ENCODE peak calls at places on chromosomes 2 and 18, in seven cellular contexts. D, U, J, F, P, W and G are unnamed samples. For H3K27me3, the result is how much of the 10 kb centered on the place peaks cover.

GRCh38 chr2:124978597-124978996 is 953.5 kb downstream of the CNTNAP5 start:
- DNase-seq in P (no peak), F (no peak), U (no peak), W (no peak), J (no peak), D (no peak), G (no peak)

GRCh38 chr2:170966648-170967396 is 37.8 kb downstream of the GORASP2 start:
- DNase-seq in P (no peak), J (no peak), U (no peak), W (no peak), F (no peak), D (no peak), G (no peak)

GRCh38 chr2:219643788-219644398 is 16.5 kb downstream of the SLC4A3 start:
- DNase-seq in J (no peak), F (no peak), U (no peak), D (no peak), P (peak), W (no peak), G (no peak)

GRCh38 chr2:68318686-68319396 is 908 bp downstream of the CNRIP1 start:
- DNase-seq in U (peak), P (peak), W (peak), D (peak), J (no peak), F (no peak), G (no peak)

GRCh38 chr18:9631814-9632496 is 17.6 kb upstream of the PPP4R1 start:
- DNase-seq in P (peak), J (peak), D (no peak), F (peak), U (peak), W (peak), G (peak)

GRCh38 chr18:31497711-31498449 is at the start of gene DSG2:
- DNase-seq in J (no peak), U (peak), W (peak), P (no peak), F (peak), D (peak), G (peak)

GRCh38 chr2:180583441-180584140 is 396.8 kb upstream of the UBE2E3 start:
- DNase-seq in W (no peak), J (no peak), F (no peak), P (no peak), D (no peak), U (no peak), G (no peak)

GRCh38 chr2:232349946-232350635 is 28.5 kb upstream of the ALPP start:
- DNase-seq in U (no peak), W (no peak), F (no peak), J (no peak), P (no peak), D (no peak), G (no peak)

GRCh38 chr18:3350566-3351527 is 88.9 kb downstream of the MYL12B start:
- DNase-seq in J (no peak), W (peak), F (peak), U (peak), D (no peak), P (no peak), G (peak)

GRCh38 chr2:20080839-20081348 is 29.5 kb upstream of the LAPTM4A start:
- DNase-seq in F (no peak), J (no peak), D (no peak), W (no peak), U (no peak), P (peak), G (no peak)

GRCh38 chr2:30612371-30612770 is 165.3 kb downstream of the LCLAT1 start:
- DNase-seq in P (no peak), U (peak), W (no peak), J (no peak), F (no peak), D (no peak), G (no peak)

GRCh38 chr18:10249270-10249669 is 205.2 kb upstream of the APCDD1 start:
- DNase-seq in P (no peak), U (no peak), D (no peak), J (no peak), W (no peak), F (no peak), G (no peak)

GRCh38 chr2:238256594-238257104 is 16.8 kb upstream of the HES6 start:
- DNase-seq in D (peak), W (peak), F (peak), P (no peak), J (peak), U (peak), G (peak)

GRCh38 chr2:149388120-149388816 is 57.9 kb downstream of the LYPD6 start:
- DNase-seq in D (no peak), U (no peak), F (no peak), W (no peak), P (no peak), J (no peak), G (no peak)

GRCh38 chr2:238264072-238264460 is 24.2 kb upstream of the HES6 start:
- DNase-seq in D (no peak), J (no peak), F (no peak), W (no peak), P (no peak), U (no peak), G (no peak)

GRCh38 chr2:205889073-205889472 is 196.9 kb downstream of the INO80D start:
- DNase-seq in P (no peak), D (no peak), U (peak), W (peak), J (no peak), F (peak), G (peak)

GRCh38 chr2:885230-886071 is 65.2 kb upstream of the SNTG2 start:
- DNase-seq in W (no peak), D (no peak), P (peak), F (no peak), J (no peak), U (no peak), G (no peak)

GRCh38 chr2:166411473-166412230 is 35.9 kb upstream of the SCN9A start:
- DNase-seq in U (peak), W (peak), J (no peak), D (no peak), P (no peak), F (peak), G (peak)

GRCh38 chr2:184154438-184154837 is 443.9 kb upstream of the ZNF804A start:
- DNase-seq in D (no peak), F (peak), J (no peak), U (peak), P (no peak), W (peak), G (peak)

GRCh38 chr2:237697586-237698337 is 70.4 kb downstream of the LRRFIP1 start:
- DNase-seq in W (no peak), U (peak), D (no peak), F (peak), J (no peak), P (peak), G (peak)

GRCh38 chr2:240997856-240998705 is at the start of gene SNED1:
- DNase-seq in W (peak), D (peak), F (peak), U (peak), J (peak), P (peak), G (peak)

GRCh38 chr18:62925031-62925688 is 209.8 kb downstream of the PHLPP1 start:
- DNase-seq in U (peak), W (peak), J (no peak), D (no peak), F (peak), P (no peak), G (peak)

GRCh38 chr2:39837856-39838453 is 58.9 kb upstream of the THUMPD2 start:
- DNase-seq in U (peak), J (no peak), D (no peak), F (peak), P (no peak), W (peak), G (peak)

GRCh38 chr2:96556441-96557330 is 20.1 kb downstream of the ARID5A start:
- DNase-seq in D (no peak), W (peak), P (peak), U (peak), J (no peak), F (peak), G (peak)

GRCh38 chr2:113156278-113157107 is 17.3 kb upstream of the PSD4 start:
- DNase-seq in D (no peak), U (no peak), F (no peak), J (no peak), W (no peak), P (no peak), G (peak)

GRCh38 chr18:34929336-34929780 is 111.9 kb upstream of the MAPRE2 start:
- DNase-seq in J (peak), F (peak), U (peak), W (peak), P (no peak), D (no peak), G (peak)

GRCh38 chr18:13218376-13219011 is at the start of gene LDLRAD4:
- DNase-seq in D (peak), P (peak), F (no peak), J (no peak), W (no peak), U (peak), G (no peak)

GRCh38 chr2:159998236-159998635 is 64.2 kb downstream of the PLA2R1 start:
- DNase-seq in D (no peak), U (peak), P (no peak), W (no peak), F (peak), J (no peak), G (no peak)

GRCh38 chr2:238706673-238707072 is 141.2 kb upstream of the TWIST2 start:
- DNase-seq in D (no peak), W (no peak), U (no peak), P (no peak), F (no peak), J (no peak), G (no peak)

GRCh38 chr2:16708173-16708572 is 42.5 kb upstream of the CYRIA start:
- DNase-seq in U (no peak), D (no peak), J (no peak), F (no peak), P (no peak), W (no peak), G (no peak)

GRCh38 chr2:240619506-240620148 is 5.7 kb upstream of the GPR35 start:
- DNase-seq in F (no peak), P (no peak), W (no peak), D (peak), J (no peak), U (no peak), G (peak)

GRCh38 chr18:60162390-60162789 is 210.2 kb downstream of the MC4R start:
- DNase-seq in F (no peak), D (no peak), P (no peak), W (no peak), U (no peak), J (no peak), G (no peak)

GRCh38 chr2:21372654-21373053 is 248.9 kb downstream of the TDRD15 start:
- DNase-seq in F (no peak), W (peak), J (no peak), P (no peak), D (no peak), U (no peak), G (peak)

GRCh38 chr2:138496096-138496651 is 5.4 kb upstream of the SPOPL start:
- DNase-seq in P (no peak), F (no peak), J (no peak), D (no peak), U (no peak), W (no peak), G (no peak)

GRCh38 chr2:226754821-226755536 is 44.6 kb downstream of the IRS1 start:
- DNase-seq in W (no peak), F (no peak), P (no peak), D (no peak), J (no peak), U (no peak), G (no peak)

DNA sequence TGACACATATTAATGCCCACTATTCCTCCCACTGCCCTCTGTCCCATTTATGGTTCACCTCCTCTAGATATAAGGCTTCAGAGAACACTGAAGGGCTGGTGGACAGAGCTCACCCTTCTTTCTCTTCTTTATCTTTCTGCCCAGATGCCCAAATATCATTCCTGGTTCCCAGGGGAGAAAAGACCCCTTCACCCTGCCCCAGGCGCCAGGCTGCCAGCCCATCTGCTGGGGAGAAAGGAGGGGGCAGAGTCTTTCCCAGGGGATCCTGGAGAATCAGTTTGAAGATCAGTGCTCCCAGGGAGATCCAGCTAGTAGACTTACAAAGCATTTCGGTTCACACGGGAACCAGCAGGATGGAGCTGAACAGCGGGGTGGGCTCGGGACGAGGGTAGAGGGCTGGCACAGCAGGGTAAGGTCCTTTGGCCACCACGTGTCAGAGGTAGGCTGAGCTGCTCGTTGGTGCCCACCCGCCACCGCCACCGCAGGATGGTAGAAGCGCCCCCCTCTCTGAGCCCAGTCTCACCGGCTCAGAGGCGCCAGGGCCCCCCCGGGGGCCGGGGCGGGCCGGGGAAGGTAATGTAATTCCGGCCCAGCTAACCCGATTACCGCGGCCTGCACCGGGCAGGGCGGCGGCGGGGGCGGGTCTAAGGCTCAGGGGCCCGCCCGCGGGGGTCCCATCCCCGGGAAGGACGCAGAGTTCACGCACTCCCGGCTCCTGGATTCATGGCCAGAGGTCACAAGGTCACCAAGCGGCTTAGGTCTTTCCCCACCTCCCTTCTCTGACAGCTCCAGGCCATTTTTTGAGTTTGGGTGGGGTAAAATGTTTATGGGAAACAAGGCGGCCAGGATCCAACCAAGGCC is 1.3 kb upstream of the TLX2 start:
- DNase-seq in J (no peak), P (no peak), F (no peak), D (no peak), U (no peak), W (no peak), G (no peak)
- H3K27me3 ChIP-seq in J (under half), P (under half), F (half or more), D (half or more), U (half or more), W (under half), G (under half)

GRCh38 chr2:130251865-130252620 is 53.8 kb upstream of the TUBA3E start:
- DNase-seq in D (no peak), W (no peak), P (no peak), J (no peak), U (no peak), F (no peak), G (no peak)
- H3K27me3 ChIP-seq in D (half or more), W (under half), P (under half), J (under half), U (under half), F (under half), G (under half)

DNA sequence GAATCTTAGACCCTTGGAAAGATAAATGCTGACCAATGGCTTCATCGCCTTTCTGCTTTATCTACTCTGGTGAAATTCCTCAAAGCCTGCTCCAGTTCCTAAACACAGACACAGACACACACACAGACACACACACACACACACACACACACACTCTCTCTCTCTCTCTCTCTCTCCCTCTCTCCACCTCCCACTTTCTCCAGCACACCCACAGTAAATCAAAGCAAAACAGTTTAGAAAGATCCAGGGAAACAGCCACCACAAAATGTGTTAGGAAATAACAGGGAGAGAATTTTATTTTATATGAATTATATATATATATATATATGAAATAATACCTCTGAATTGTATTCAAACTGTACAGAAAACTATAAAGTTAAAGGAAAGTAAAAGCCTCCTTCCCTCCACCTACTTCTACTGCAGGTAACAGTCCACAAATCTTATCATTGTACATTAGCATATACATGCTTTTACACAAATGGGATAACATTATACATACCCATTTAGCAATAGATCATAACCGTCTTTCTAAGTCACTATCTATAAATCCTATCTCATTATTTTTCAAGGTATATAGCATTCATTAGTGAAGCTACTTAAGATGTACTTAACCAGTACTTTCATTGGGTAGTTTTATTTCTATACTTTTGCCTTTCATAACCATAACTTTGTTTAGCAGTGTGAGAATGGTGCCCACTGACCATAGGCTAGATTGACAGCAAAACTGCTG is 38.5 kb downstream of the MREG start:
- DNase-seq in J (no peak), D (no peak), F (no peak), U (no peak), W (no peak), P (no peak), G (no peak)
- H3K27me3 ChIP-seq in J (under half), D (under half), F (under half), U (under half), W (under half), P (under half), G (under half)

GRCh38 chr18:75206637-75207297 is 2.2 kb downstream of the PTGR3 start:
- DNase-seq in D (no peak), W (no peak), J (no peak), U (no peak), P (no peak), F (no peak), G (no peak)

GRCh38 chr18:75207298-75208054 is 1.5 kb downstream of the PTGR3 start:
- DNase-seq in D (no peak), J (no peak), F (peak), W (peak), U (peak), P (no peak), G (peak)

GRCh38 chr18:75204978-75205759 is 3.8 kb downstream of the PTGR3 start:
- DNase-seq in W (no peak), J (no peak), D (no peak), U (no peak), F (no peak), P (no peak), G (no peak)

GRCh38 chr18:75204262-75204977 is 4.5 kb downstream of the PTGR3 start:
- DNase-seq in J (no peak), U (peak), P (no peak), F (peak), D (peak), W (no peak), G (no peak)

GRCh38 chr18:75205760-75206109 is 3.2 kb downstream of the PTGR3 start:
- DNase-seq in F (no peak), D (no peak), U (no peak), P (no peak), J (no peak), W (no peak), G (no peak)
- H3K27me3 ChIP-seq in F (under half), D (under half), U (under half), P (under half), J (under half), W (under half), G (under half)

DNA sequence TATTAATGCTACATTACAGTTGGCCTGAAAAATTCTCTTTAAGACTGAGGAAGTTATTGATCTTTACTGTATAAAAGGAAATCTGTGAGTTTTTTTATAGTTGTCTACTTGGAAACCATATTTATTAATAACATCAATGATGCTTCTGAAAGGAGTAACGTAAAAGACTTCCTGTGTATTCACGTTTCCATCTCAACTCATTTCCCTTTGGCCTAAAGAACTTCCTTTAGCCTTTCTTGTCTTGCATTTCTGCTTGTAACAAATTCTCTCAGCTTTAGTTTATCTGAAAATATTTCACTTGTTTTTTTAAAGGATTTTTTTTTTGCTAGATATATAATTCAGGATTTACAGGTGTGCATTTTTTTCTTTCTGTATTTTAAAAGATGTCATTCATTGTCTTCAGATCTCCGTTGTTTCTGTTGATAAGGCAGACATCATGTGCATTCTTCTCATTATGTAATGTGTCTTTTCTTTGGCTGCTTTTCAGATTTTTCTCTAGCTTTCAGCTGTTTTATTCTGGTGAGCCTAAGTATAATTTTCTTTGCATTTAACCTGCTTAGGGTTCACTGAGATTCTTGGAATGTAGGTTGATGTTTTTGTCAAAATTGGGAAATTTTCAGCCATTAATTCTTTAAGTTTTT is 159.0 kb upstream of the DAPL1 start:
- DNase-seq in F (no peak), W (no peak), D (no peak), J (no peak), U (no peak), P (no peak), G (no peak)
- H3K27me3 ChIP-seq in F (under half), W (under half), D (under half), J (under half), U (under half), P (under half), G (under half)